ENCODE peak calls at places on chromosomes 11 and 22, in nine cellular contexts. D, E, G, N, X, A, F, Y and B are unnamed samples.

GRCh38 chr11:15863411-15863810 is 492.9 kb downstream of the SOX6 start:
- DNase-seq in D (no peak), Y (no peak), F (no peak), G (no peak), A (no peak), E (no peak), X (no peak), N (no peak), B (no peak)

GRCh38 chr11:47229161-47229560 is 14.4 kb downstream of the DDB2 start:
- DNase-seq in D (no peak), F (no peak), A (no peak), G (no peak), E (no peak), X (no peak), Y (no peak), N (no peak), B (no peak)

GRCh38 chr11:10722307-10722706 is 28.7 kb upstream of the CTR9 start:
- DNase-seq in A (no peak), F (no peak), X (no peak), D (no peak), Y (no peak), E (no peak), N (no peak), G (no peak), B (no peak)

GRCh38 chr11:125346565-125347260 is 149.4 kb downstream of the FEZ1 start:
- DNase-seq in D (no peak), E (no peak), G (no peak), F (peak), X (no peak), N (no peak), Y (no peak), A (no peak), B (no peak)

GRCh38 chr22:30338802-30339201 is 12.1 kb upstream of the TBC1D10A start:
- DNase-seq in G (no peak), E (no peak), D (no peak), A (no peak), F (no peak), X (no peak), N (no peak), Y (no peak), B (no peak)

GRCh38 chr11:92306966-92307504 is 82.4 kb downstream of the FAT3 start:
- DNase-seq in X (no peak), D (no peak), G (no peak), Y (no peak), F (no peak), E (no peak), N (no peak), A (no peak), B (no peak)

GRCh38 chr11:16820324-16821092 is 82.1 kb downstream of the C11orf58 start:
- DNase-seq in G (peak), N (peak), X (peak), F (peak), A (peak), Y (peak), E (peak), D (peak), B (peak)

GRCh38 chr11:60169264-60169915 is 13.5 kb downstream of the MS4A6A start:
- DNase-seq in X (peak), A (peak), D (no peak), G (no peak), N (no peak), E (peak), Y (peak), F (no peak), B (no peak)

GRCh38 chr22:49392841-49393510 is 434.7 kb downstream of the BRD1 start:
- DNase-seq in F (no peak), X (no peak), A (no peak), D (peak), Y (no peak), E (no peak), N (no peak), G (no peak), B (no peak)

GRCh38 chr11:93467054-93467453 is 76.1 kb downstream of the SMCO4 start:
- DNase-seq in F (no peak), N (no peak), Y (no peak), A (no peak), X (no peak), E (no peak), D (no peak), G (no peak), B (no peak)

GRCh38 chr22:47452184-47452583 is 689.7 kb downstream of the TBC1D22A start:
- DNase-seq in F (no peak), N (no peak), X (no peak), A (peak), Y (no peak), E (no peak), D (no peak), G (no peak), B (no peak)

GRCh38 chr11:120219157-120219934 is 8.5 kb downstream of the OAF start:
- DNase-seq in E (no peak), A (no peak), N (no peak), Y (no peak), G (no peak), X (no peak), D (no peak), F (no peak), B (no peak)

GRCh38 chr11:120216426-120217102 is 5.7 kb downstream of the OAF start:
- DNase-seq in X (no peak), D (no peak), E (no peak), Y (no peak), A (no peak), G (no peak), N (no peak), F (no peak), B (no peak)

GRCh38 chr11:120217941-120218694 is 7.3 kb downstream of the OAF start:
- DNase-seq in D (no peak), G (peak), E (no peak), N (no peak), F (no peak), A (no peak), Y (no peak), X (no peak), B (no peak)

GRCh38 chr11:120218695-120219033 is 7.8 kb downstream of the OAF start:
- DNase-seq in Y (no peak), X (no peak), F (no peak), G (no peak), D (no peak), E (no peak), A (no peak), N (no peak), B (no peak)

DNA sequence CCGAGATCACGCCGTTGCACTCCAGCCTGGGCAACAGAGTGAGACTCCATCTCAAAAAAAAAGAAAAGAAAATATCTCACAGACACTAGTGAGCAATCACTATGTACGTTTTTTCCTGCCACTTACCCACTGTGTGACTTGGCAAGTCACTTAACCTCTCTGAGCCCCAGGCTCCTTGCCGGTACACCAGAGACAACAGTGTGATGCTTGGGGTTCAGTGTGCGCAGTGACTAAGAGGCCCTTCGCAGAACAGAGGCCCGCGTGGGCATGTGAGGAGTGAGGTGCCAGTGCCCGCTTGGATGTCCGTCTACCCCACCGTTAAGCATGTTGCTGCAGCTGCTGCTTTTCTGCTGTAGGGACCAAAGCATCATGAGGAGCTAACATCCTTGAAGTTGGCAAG is 6.7 kb downstream of the OAF start:
- DNase-seq in F (no peak), E (no peak), A (no peak), N (no peak), X (no peak), D (no peak), G (no peak), Y (no peak), B (no peak)
- H3K27ac ChIP-seq in F (no peak), E (peak), A (no peak), N (no peak), X (peak), D (peak), G (peak), Y (no peak), B (no peak)

DNA sequence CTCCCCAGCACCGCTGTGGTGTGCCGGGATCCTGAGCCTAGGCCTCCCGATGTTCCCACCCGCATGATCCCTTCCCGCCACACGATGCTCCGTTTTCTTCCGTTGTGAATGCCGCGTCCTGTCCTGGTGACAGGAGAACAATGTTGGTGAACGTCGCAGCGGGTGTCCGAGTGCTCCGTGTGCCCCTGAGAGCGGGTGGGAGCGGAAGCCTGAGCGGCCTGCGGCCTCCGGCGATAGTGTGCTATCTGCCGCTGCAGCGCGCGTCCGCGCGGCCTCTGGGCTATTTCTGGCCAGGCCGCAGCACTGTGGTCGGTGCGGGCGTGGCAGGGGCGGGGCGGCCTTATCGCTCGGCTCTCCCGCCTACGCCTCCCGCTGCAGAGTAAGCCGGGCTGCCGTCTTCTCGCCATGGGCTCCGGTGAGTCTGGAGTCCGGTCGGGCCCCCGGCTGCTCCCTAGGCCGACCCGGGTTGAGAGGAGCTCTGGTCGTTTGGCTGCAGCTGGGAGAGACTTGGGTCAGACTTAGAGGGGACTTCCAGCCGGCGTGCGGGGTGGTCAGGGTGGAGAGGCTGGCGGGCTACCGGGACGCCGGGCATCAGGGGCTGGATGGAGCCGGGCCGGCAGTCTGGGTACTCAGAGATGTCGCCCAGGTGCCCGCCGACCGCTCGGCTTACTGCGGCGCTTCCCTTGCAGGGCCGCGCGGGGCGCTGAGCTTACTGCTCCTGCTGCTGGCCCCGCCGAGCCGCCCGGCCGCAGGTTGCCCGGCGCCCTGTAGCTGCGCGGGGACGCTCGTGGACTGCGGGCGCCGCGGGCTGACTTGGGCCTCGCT is at the start of gene GP1BB:
- DNase-seq in A (peak), X (peak), N (peak), G (no peak), Y (no peak), E (peak), D (no peak), F (no peak), B (no peak)
- H3K4me3 ChIP-seq in A (peak), X (peak), N (no peak), G (peak), Y (peak), E (no peak), D (peak), F (peak), B (no peak)

GRCh38 chr11:126804363-126804762 is 196.2 kb downstream of the KIRREL3 start:
- DNase-seq in D (no peak), F (no peak), G (no peak), A (no peak), X (no peak), N (no peak), Y (no peak), E (no peak), B (no peak)

GRCh38 chr11:126809514-126810289 is 190.9 kb downstream of the KIRREL3 start:
- DNase-seq in E (no peak), G (no peak), F (no peak), X (no peak), N (no peak), Y (no peak), D (no peak), A (no peak), B (no peak)

GRCh38 chr11:126808851-126809250 is 191.7 kb downstream of the KIRREL3 start:
- DNase-seq in F (no peak), G (no peak), Y (no peak), E (no peak), D (no peak), X (no peak), A (no peak), N (no peak), B (no peak)
- TF ChIP-seq CTCF in F (no peak), G (no peak), Y (no peak), E (no peak), D (no peak), X (no peak), A (no peak), N (no peak), B (no peak)

GRCh38 chr11:2138075-2138435 is 1.1 kb downstream of the IGF2 start:
- DNase-seq in N (no peak), A (no peak), G (no peak), E (no peak), X (no peak), D (no peak), F (no peak), Y (no peak), B (no peak)
- H3K27ac ChIP-seq in N (no peak), A (no peak), G (no peak), E (no peak), X (peak), D (no peak), F (no peak), Y (no peak), B (no peak)